ENCODE peak calls at places on chromosome 14, in four cellular contexts. O is Peyer's patch, E is left ventricle myocardium inferior, R is endothelial cell. I is an unnamed sample.

GRCh38 chr14:68328509-68328908 is 464.4 kb downstream of the ZFP36L1 start:
- DNase-seq in O (no peak), E (no peak), R (no peak), I (no peak)

GRCh38 chr14:90487462-90487861 is 90.6 kb downstream of the CALM1 start:
- DNase-seq in O (no peak), E (no peak), R (no peak), I (no peak)

GRCh38 chr14:74945852-74946658 is 9.3 kb downstream of the PGF start:
- DNase-seq in O (peak), E (peak), R (peak), I (peak)

GRCh38 chr14:77065851-77066554 is 32.1 kb upstream of the CIPC start:
- DNase-seq in O (no peak), E (no peak), R (no peak), I (no peak)

GRCh38 chr14:79730911-79731310 is 480.4 kb downstream of the DIO2 start:
- DNase-seq in O (no peak), E (no peak), R (no peak), I (no peak)

GRCh38 chr14:95469134-95469481 is 47.3 kb downstream of the SYNE3 start:
- DNase-seq in O (no peak), E (no peak), R (no peak), I (no peak)

GRCh38 chr14:31945074-31945613 is 132.0 kb upstream of the ARHGAP5 start:
- DNase-seq in O (peak), E (no peak), R (no peak), I (no peak)

GRCh38 chr14:65006251-65006721 is 19.6 kb downstream of the FNTB start:
- DNase-seq in O (no peak), E (no peak), R (no peak), I (no peak)

GRCh38 chr14:72644758-72645489 is 249.0 kb downstream of the DPF3 start:
- DNase-seq in O (no peak), E (no peak), R (no peak), I (no peak)

GRCh38 chr14:45976001-45976400 is 675.6 kb downstream of the RPL10L start:
- DNase-seq in O (no peak), E (no peak), R (no peak), I (no peak)

GRCh38 chr14:35789651-35790050 is 19.4 kb downstream of the RALGAPA1 start:
- DNase-seq in O (no peak), E (no peak), R (no peak), I (peak)

GRCh38 chr14:54807428-54807827 is 95.2 kb downstream of the GCH1 start:
- DNase-seq in O (no peak), E (no peak), R (no peak), I (no peak)

GRCh38 chr14:75389679-75390078 is 38.1 kb upstream of the JDP2 start:
- DNase-seq in O (no peak), E (no peak), R (no peak), I (peak)

GRCh38 chr14:75884198-75884611 is 97.6 kb downstream of the TGFB3 start:
- DNase-seq in O (no peak), E (no peak), R (peak), I (peak)

GRCh38 chr14:95185452-95186392 is 28.4 kb upstream of the DICER1 start:
- DNase-seq in O (peak), E (peak), R (no peak), I (peak)

GRCh38 chr14:61116369-61116768 is 135.3 kb downstream of the SLC38A6 start:
- DNase-seq in O (no peak), E (no peak), R (no peak), I (no peak)

GRCh38 chr14:49971156-49972141 is 78.6 kb downstream of the ARF6 start:
- DNase-seq in O (peak), E (no peak), R (no peak), I (peak)

GRCh38 chr14:100822921-100823320 is 3.0 kb upstream of the MEG3 start:
- DNase-seq in O (no peak), E (no peak), R (no peak), I (peak)

GRCh38 chr14:89600950-89601826 is 184.2 kb upstream of the FOXN3 start:
- DNase-seq in O (no peak), E (no peak), R (no peak), I (peak)

GRCh38 chr14:100134591-100134990 is 24.9 kb downstream of the DEGS2 start:
- DNase-seq in O (no peak), E (no peak), R (no peak), I (no peak)

GRCh38 chr14:21269252-21270046 is at the start of gene HNRNPC:
- DNase-seq in O (peak), E (peak), R (peak), I (peak)

GRCh38 chr14:95903616-95904107 is 27.0 kb downstream of the TUNAR start:
- DNase-seq in O (no peak), E (no peak), R (no peak), I (no peak)

GRCh38 chr14:70886421-70887206 is 20.6 kb upstream of the PCNX1 start:
- DNase-seq in O (peak), E (no peak), R (no peak), I (no peak)

GRCh38 chr14:105528859-105529505 is 2.6 kb downstream of the TMEM121 start:
- DNase-seq in O (no peak), E (no peak), R (no peak), I (no peak)

GRCh38 chr14:71103662-71104484 is 196.6 kb downstream of the PCNX1 start:
- DNase-seq in O (no peak), E (no peak), R (peak), I (peak)

GRCh38 chr14:44634692-44635091 is 127.6 kb upstream of the FSCB start:
- DNase-seq in O (no peak), E (no peak), R (no peak), I (no peak)

DNA sequence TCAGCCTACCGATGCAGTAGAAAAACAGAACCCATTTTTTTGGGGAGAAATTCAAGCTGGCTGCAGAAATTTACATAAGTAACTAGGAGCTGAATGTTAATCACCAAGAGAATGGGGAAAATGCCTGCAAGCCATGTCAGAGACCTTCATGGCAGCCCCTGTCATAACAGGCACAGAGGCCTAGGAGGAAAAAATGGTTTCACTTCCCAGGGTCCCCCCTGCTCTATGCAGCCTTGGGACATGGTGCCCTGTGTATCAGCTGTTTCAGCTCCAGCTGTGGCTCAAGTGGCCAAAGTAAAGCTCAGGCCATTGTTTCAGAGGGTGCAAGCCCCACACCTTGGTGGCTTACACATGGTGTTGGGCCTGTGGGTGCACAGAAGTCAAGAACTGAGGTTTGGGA is 842.5 kb downstream of the FLRT2 start:
- DNase-seq in O (no peak), E (no peak), R (no peak), I (no peak)
- TF ChIP-seq CTCF in O (no peak), E (no peak), R (no peak), I (no peak)

GRCh38 chr14:93984987-93985410 is 8.6 kb upstream of the ASB2 start:
- DNase-seq in O (no peak), E (peak), R (peak), I (peak)
- TF ChIP-seq CTCF in O (no peak), E (peak), R (no peak), I (peak)

DNA sequence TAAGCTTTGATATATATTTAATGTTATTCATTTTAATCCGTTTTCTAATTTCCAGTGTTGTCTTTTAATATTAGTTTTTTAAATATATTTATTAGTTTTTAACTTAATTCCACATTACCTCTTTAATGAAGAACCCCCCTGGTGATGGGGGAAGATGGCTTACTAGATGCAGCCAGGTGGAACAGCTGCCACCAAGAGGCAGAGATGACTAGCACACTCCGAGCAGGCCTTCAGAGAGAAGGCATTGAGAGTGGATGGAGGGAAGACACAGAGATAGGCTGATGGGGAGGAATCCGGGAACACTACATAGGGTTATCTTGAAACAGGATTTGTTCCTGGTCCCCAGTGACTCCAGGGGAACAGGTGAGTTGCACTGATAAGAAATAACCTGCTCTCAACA is 771.6 kb downstream of the LRFN5 start:
- DNase-seq in O (no peak), E (no peak), R (no peak), I (no peak)
- TF ChIP-seq CTCF in O (no peak), E (no peak), R (no peak), I (no peak)

GRCh38 chr14:51521764-51522163 is 129.9 kb upstream of the FRMD6 start:
- DNase-seq in O (no peak), E (no peak), R (no peak), I (peak)

GRCh38 chr14:51527073-51527472 is 124.6 kb upstream of the FRMD6 start:
- DNase-seq in O (no peak), E (no peak), R (no peak), I (peak)

GRCh38 chr14:51525705-51526104 is 126.0 kb upstream of the FRMD6 start:
- DNase-seq in O (no peak), E (no peak), R (no peak), I (no peak)

GRCh38 chr14:51520087-51520486 is 131.6 kb upstream of the FRMD6 start:
- DNase-seq in O (no peak), E (no peak), R (no peak), I (peak)

GRCh38 chr14:51523243-51523642 is 128.5 kb upstream of the FRMD6 start:
- DNase-seq in O (no peak), E (no peak), R (no peak), I (no peak)
- TF ChIP-seq CTCF in O (no peak), E (no peak), R (no peak), I (no peak)

GRCh38 chr14:42571991-42572390 is 965.3 kb downstream of the LRFN5 start:
- DNase-seq in O (no peak), E (no peak), R (no peak), I (no peak)
- TF ChIP-seq CTCF in O (no peak), E (no peak), R (no peak), I (no peak)

GRCh38 chr14:103694572-103695026 is 20.7 kb downstream of the XRCC3 start:
- DNase-seq in O (no peak), E (no peak), R (no peak), I (no peak)
- TF ChIP-seq CTCF in O (no peak), E (no peak), R (no peak), I (no peak)

GRCh38 chr14:66388516-66388915 is 97.7 kb upstream of the CCDC196 start:
- DNase-seq in O (no peak), E (no peak), R (no peak), I (no peak)
- TF ChIP-seq CTCF in O (no peak), E (no peak), R (no peak), I (no peak)

DNA sequence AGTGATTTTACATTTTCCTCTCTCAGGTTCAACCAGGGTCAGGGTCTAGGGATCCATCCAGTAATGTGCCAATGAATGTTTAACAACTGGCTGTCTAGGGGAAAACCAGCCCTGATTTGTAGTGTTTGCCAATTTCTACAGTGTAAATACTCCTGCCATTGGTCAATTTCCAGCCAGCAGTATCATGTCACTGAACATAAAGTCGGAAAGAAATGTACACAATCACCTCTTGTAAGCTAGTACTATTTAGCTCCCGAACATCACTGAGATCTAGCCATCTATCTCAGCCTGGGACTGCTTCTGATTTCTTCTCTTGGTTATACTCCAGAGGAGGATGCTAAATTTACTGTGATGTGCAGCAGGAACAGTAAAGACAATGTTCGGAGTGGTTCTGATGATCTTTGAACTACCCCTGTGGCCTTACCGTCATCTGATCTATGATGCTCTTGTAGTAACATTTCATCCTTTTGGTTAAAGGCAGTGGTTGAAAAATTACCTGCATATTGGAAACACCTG is 36.7 kb upstream of the EGLN3 start:
- DNase-seq in O (no peak), E (no peak), R (no peak), I (no peak)
- TF ChIP-seq CTCF in O (no peak), E (no peak), R (no peak), I (no peak)

I was measured in cardiac fibroblast.